ENCODE peak calls at places on chromosomes 2 and 18, in five cellular contexts. S is heart right ventricle, A is Caco-2, U is NB4, G is heart left ventricle. R is an unnamed sample.

GRCh38 chr18:29737620-29738019 is 1304.9 kb downstream of the DSC3 start:
- DNase-seq in G (no peak), S (no peak), A (no peak), U (no peak), R (peak; percentile 30)

GRCh38 chr2:195769975-195770374 is 112.9 kb downstream of the SLC39A10 start:
- DNase-seq in S (no peak), G (no peak), U (peak; percentile 8), A (no peak), R (no peak)

GRCh38 chr2:148519013-148519412 is 125.5 kb upstream of the EPC2 start:
- DNase-seq in U (no peak), S (no peak), A (no peak), G (no peak), R (no peak)

GRCh38 chr2:23524261-23524706 is 139.3 kb downstream of the KLHL29 start:
- DNase-seq in A (no peak), G (peak; percentile 21), S (no peak), U (no peak), R (peak; percentile 88)

GRCh38 chr2:72788756-72789155 is 37.1 kb downstream of the EXOC6B start:
- DNase-seq in A (no peak), S (no peak), U (no peak), G (no peak), R (no peak)

GRCh38 chr2:216404010-216404618 is 8.2 kb upstream of the SMARCAL1 start:
- DNase-seq in G (no peak), S (peak; percentile 16), A (no peak), U (peak; percentile 53), R (peak; percentile 21)

GRCh38 chr2:230796280-230796862 is 68.4 kb upstream of the ITM2C start:
- DNase-seq in S (no peak), U (no peak), G (no peak), A (no peak), R (no peak)

GRCh38 chr2:108805782-108806181 is 19.2 kb downstream of the CCDC138 start:
- DNase-seq in A (no peak), U (no peak), S (no peak), G (no peak), R (no peak)

GRCh38 chr2:240593026-240593702 is 6.6 kb downstream of the CAPN10 start:
- DNase-seq in S (peak; percentile 58), G (peak; percentile 75), A (peak; percentile 15), U (no peak), R (no peak)

GRCh38 chr2:73984203-73984921 is at the start of gene TET3:
- DNase-seq in G (peak; percentile 72), U (peak; percentile 85), A (peak; percentile 60), S (no peak), R (peak; percentile 79)

GRCh38 chr2:118417417-118418125 is 329.3 kb downstream of the INSIG2 start:
- DNase-seq in U (no peak), G (no peak), S (no peak), A (no peak), R (no peak)

GRCh38 chr2:8475349-8476045 is 206.4 kb upstream of the ID2 start:
- DNase-seq in G (no peak), A (peak; percentile 83), U (peak; percentile 20), S (no peak), R (no peak)

GRCh38 chr2:190334479-190335224 is 8.7 kb upstream of the INPP1 start:
- DNase-seq in U (no peak), A (peak; percentile 74), G (no peak), S (peak; percentile 42), R (no peak)

GRCh38 chr2:168742258-168742932 is 60.0 kb upstream of the NOSTRIN start:
- DNase-seq in G (no peak), S (no peak), U (no peak), A (no peak), R (no peak)

GRCh38 chr2:84631047-84631446 is 114.7 kb downstream of the DNAH6 start:
- DNase-seq in S (no peak), A (no peak), U (peak; percentile 41), G (no peak), R (no peak)

GRCh38 chr18:77124452-77124922 is 8.1 kb downstream of the MBP start:
- DNase-seq in G (no peak), A (no peak), U (peak; percentile 90), S (no peak), R (no peak)

GRCh38 chr2:117944816-117945215 is 69.1 kb downstream of the CCDC93 start:
- DNase-seq in G (no peak), U (no peak), S (no peak), A (no peak), R (no peak)

GRCh38 chr2:148253716-148254115 is 232.8 kb downstream of the MBD5 start:
- DNase-seq in S (no peak), U (peak; percentile 41), G (no peak), A (no peak), R (no peak)

GRCh38 chr2:68469935-68470334 is 2.5 kb downstream of the APLF start:
- DNase-seq in G (no peak), S (no peak), A (no peak), U (no peak), R (no peak)

GRCh38 chr2:7913956-7914355 is 767.9 kb upstream of the ID2 start:
- DNase-seq in A (no peak), U (no peak), G (no peak), S (no peak), R (no peak)

GRCh38 chr2:169141713-169142352 is 72.5 kb downstream of the DHRS9 start:
- DNase-seq in A (peak; percentile 63), G (peak; percentile 41), S (peak; percentile 51), U (peak; percentile 70), R (no peak)

GRCh38 chr2:11746807-11747459 is 501 bp downstream of the LPIN1 start:
- DNase-seq in G (no peak), A (no peak), S (no peak), U (peak; percentile 29), R (no peak)

GRCh38 chr2:219209236-219209635 is 2.7 kb downstream of the ZFAND2B start:
- DNase-seq in G (no peak), A (no peak), U (no peak), S (no peak), R (no peak)

GRCh38 chr18:70578480-70578879 is 289.6 kb downstream of the SOCS6 start:
- DNase-seq in S (no peak), U (peak; percentile 4), A (no peak), G (no peak), R (no peak)

GRCh38 chr18:79517322-79517721 is 121.6 kb downstream of the NFATC1 start:
- DNase-seq in A (no peak), G (no peak), U (no peak), S (no peak), R (no peak)

GRCh38 chr2:235523021-235523420 is 29.2 kb downstream of the AGAP1 start:
- DNase-seq in A (no peak), S (no peak), U (peak; percentile 25), G (no peak), R (no peak)

DNA sequence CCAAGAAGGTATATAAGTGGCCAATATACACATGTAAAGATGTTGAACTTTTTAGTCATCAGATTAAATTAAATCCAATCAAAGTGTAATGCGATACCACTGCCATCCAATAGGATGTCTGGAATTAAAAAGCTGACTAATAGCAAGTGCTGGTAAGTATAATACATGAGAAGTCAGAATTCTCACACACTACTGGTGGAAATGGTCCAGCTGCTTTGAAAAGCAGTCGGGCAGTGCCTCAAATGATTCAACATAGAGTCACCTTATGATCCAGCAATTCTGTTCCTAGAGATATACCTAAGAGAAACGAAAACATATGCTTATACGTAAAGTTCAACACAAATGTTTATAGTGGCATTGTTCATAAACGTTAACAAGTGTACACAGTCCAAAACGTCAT is 124.1 kb upstream of the MYT1L start:
- DNase-seq in S (no peak), A (no peak), G (no peak), U (no peak), R (no peak)
- H3K4me3 ChIP-seq in S (no peak overlapping the region), A (no peak overlapping the region), G (no peak overlapping the region), U (no peak overlapping the region), R (no peak overlapping the region)

GRCh38 chr18:35590935-35591334 is 9.4 kb downstream of the GALNT1 start:
- DNase-seq in G (no peak), S (no peak), U (no peak), A (no peak), R (no peak)
- H3K4me3 ChIP-seq in G (no peak overlapping the region), S (no peak overlapping the region), U (no peak overlapping the region), A (no peak overlapping the region), R (no peak overlapping the region)

DNA sequence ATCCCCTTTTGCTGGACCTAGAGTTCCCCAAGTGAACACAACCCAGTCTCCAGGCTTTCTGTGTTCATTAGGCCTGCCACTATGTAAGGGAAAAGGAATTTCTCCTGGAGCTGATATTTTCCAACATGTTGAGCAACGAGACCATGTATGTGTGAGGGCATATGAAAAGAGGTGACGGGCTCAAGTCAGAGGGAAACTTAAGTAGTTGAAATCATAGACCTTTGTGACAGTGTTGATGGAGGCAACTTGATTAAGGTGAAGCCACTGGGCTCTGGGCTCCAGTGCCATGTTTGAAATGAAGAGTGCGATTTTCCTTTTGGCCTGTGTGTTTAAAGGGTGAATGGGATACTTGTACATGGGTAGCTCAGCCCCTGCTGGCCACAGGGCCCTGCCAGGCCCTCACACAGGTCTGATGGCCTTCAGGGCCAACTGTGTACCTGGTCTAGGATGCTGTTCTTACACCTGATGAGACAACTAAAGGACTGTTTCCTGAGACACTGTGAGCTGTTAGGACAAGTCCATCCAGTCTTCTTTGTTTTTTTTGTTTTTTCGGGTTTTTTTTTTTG is 27.1 kb downstream of the FOSL2 start:
- DNase-seq in G (no peak), S (no peak), U (no peak), A (no peak), R (peak; percentile 50)
- H3K4me3 ChIP-seq in G (no peak overlapping the region), S (no peak overlapping the region), U (no peak overlapping the region), A (no peak overlapping the region), R (no peak overlapping the region)

GRCh38 chr2:79833235-79833878 is 320.5 kb downstream of the CTNNA2 start:
- DNase-seq in S (no peak), A (no peak), U (no peak), G (no peak), R (no peak)

GRCh38 chr2:79831919-79832318 is 319.1 kb downstream of the CTNNA2 start:
- DNase-seq in S (no peak), G (no peak), A (no peak), U (no peak), R (no peak)

GRCh38 chr2:79827881-79828280 is 315.0 kb downstream of the CTNNA2 start:
- DNase-seq in G (no peak), U (no peak), A (no peak), S (no peak), R (no peak)

GRCh38 chr2:79832540-79833234 is 319.8 kb downstream of the CTNNA2 start:
- DNase-seq in U (no peak), S (no peak), A (no peak), G (no peak), R (no peak)
- H3K4me3 ChIP-seq in U (no peak overlapping the region), S (no peak overlapping the region), A (no peak overlapping the region), G (no peak overlapping the region), R (no peak overlapping the region)

DNA sequence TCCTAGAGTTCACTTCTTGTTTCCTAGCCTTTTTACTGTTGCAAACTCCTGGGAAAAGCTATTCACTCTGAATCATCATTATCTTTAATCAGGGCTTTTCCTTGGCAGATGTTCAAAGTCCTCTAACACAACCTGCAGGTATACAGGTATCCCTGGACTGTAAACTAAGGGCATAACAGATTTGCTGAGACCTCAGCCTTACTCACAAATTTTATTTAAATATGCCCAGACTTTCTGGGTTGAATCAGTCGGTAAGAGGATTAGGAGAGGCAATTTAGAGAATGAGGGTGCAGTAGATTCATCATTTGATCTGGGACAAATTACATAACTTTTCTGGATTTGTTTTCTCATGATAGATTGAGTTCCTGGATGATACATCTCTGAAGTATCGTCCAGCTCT is 217.8 kb upstream of the STON1 start:
- DNase-seq in S (no peak), U (no peak), A (no peak), G (no peak), R (no peak)
- H3K4me3 ChIP-seq in S (no peak overlapping the region), U (no peak overlapping the region), A (no peak overlapping the region), G (no peak overlapping the region), R (no peak overlapping the region)